ENCODE peak calls at places on chromosome 12, in nine cellular contexts. S, D, K, V, C, X, W, I and M are unnamed samples. For H3K4me1, the result is how much of the 10 kb centered on the place peaks cover.

GRCh38 chr12:70590051-70590450 is 47.2 kb downstream of the PTPRB start:
- DNase-seq in K (peak), W (peak), D (peak), X (peak), C (peak), I (peak), V (peak), S (peak), M (peak)

GRCh38 chr12:100398307-100398706 is 41.4 kb downstream of the SLC17A8 start:
- DNase-seq in D (no peak), S (no peak), X (no peak), W (no peak), K (no peak), I (no peak), C (no peak), V (no peak), M (no peak)

GRCh38 chr12:29242921-29243431 is 93.9 kb downstream of the FAR2 start:
- DNase-seq in I (no peak), X (peak), C (no peak), K (no peak), W (no peak), D (no peak), S (no peak), V (no peak), M (no peak)

GRCh38 chr12:54984602-54985376 is at the start of gene TESPA1:
- DNase-seq in X (no peak), V (peak), D (peak), W (no peak), S (peak), K (peak), C (peak), I (no peak), M (peak)

GRCh38 chr12:6839482-6840201 is 1.1 kb upstream of the GNB3 start:
- DNase-seq in I (no peak), D (no peak), W (no peak), K (no peak), V (no peak), S (no peak), C (no peak), X (no peak), M (no peak)

GRCh38 chr12:66603981-66604380 is 74.9 kb downstream of the GRIP1 start:
- DNase-seq in X (no peak), S (no peak), K (no peak), D (no peak), W (no peak), C (no peak), I (no peak), V (no peak), M (no peak)

GRCh38 chr12:130806574-130806973 is 32.5 kb downstream of the STX2 start:
- DNase-seq in X (no peak), V (no peak), W (peak), K (no peak), I (no peak), C (no peak), D (no peak), S (no peak), M (no peak)

GRCh38 chr12:69457433-69457832 is 12.8 kb upstream of the FRS2 start:
- DNase-seq in D (no peak), C (no peak), S (no peak), K (no peak), W (no peak), X (no peak), I (no peak), V (no peak), M (no peak)

GRCh38 chr12:39533951-39534350 is 85.7 kb downstream of the ABCD2 start:
- DNase-seq in X (no peak), S (no peak), K (no peak), V (no peak), C (no peak), I (no peak), W (peak), D (no peak), M (no peak)

GRCh38 chr12:104727866-104728449 is 230.1 kb downstream of the SLC41A2 start:
- DNase-seq in I (no peak), X (no peak), C (no peak), K (no peak), V (no peak), S (no peak), W (no peak), D (no peak), M (no peak)

GRCh38 chr12:3179731-3180130 is 102.6 kb downstream of the TSPAN9 start:
- DNase-seq in K (no peak), S (no peak), X (no peak), W (peak), C (no peak), D (no peak), V (no peak), I (no peak), M (no peak)

GRCh38 chr12:124617615-124618014 is 50.2 kb upstream of the NCOR2 start:
- DNase-seq in W (no peak), S (no peak), I (no peak), K (no peak), D (no peak), V (no peak), X (no peak), C (peak), M (peak)

GRCh38 chr12:47730341-47730744 is 5.1 kb upstream of the ENDOU start:
- DNase-seq in S (no peak), I (no peak), C (peak), W (no peak), K (no peak), D (no peak), V (no peak), X (no peak), M (no peak)

GRCh38 chr12:106138646-106139421 is at the start of gene NUAK1:
- DNase-seq in V (no peak), I (no peak), K (peak), W (peak), S (peak), C (peak), X (peak), D (peak), M (peak)

GRCh38 chr12:44930972-44931600 is 55.0 kb upstream of the NELL2 start:
- DNase-seq in D (no peak), S (no peak), K (no peak), X (peak), I (no peak), C (no peak), V (peak), W (peak), M (no peak)

GRCh38 chr12:131832393-131833231 is 4.4 kb downstream of the MMP17 start:
- DNase-seq in D (no peak), V (no peak), W (no peak), S (peak), I (peak), X (no peak), K (peak), C (no peak), M (peak)

GRCh38 chr12:52233462-52234141 is 559 bp downstream of the KRT7 start:
- DNase-seq in I (peak), X (no peak), S (no peak), V (no peak), C (no peak), K (peak), D (no peak), W (no peak), M (no peak)

GRCh38 chr12:68686595-68687521 is at the start of gene NUP107:
- DNase-seq in K (peak), I (peak), V (peak), C (peak), S (peak), D (peak), W (peak), X (peak), M (peak)

GRCh38 chr12:26606911-26607310 is 226.1 kb downstream of the ITPR2 start:
- DNase-seq in C (no peak), K (no peak), W (no peak), V (no peak), X (no peak), I (no peak), D (no peak), S (no peak), M (no peak)

GRCh38 chr12:109545826-109546225 is 27.5 kb downstream of the MMAB start:
- DNase-seq in S (no peak), C (no peak), W (peak), I (no peak), K (no peak), X (no peak), V (no peak), D (no peak), M (no peak)
- H3K4me1 ChIP-seq in S (under half), C (under half), W (under half), I (under half), K (under half), X (under half), V (under half), D (under half), M (under half)

GRCh38 chr12:76290963-76291859 is 57.0 kb downstream of the BBS10 start:
- DNase-seq in I (no peak), S (no peak), C (no peak), V (no peak), X (no peak), K (no peak), D (no peak), W (no peak), M (no peak)
- H3K4me1 ChIP-seq in I (under half), S (under half), C (under half), V (under half), X (under half), K (under half), D (under half), W (under half), M (under half)

DNA sequence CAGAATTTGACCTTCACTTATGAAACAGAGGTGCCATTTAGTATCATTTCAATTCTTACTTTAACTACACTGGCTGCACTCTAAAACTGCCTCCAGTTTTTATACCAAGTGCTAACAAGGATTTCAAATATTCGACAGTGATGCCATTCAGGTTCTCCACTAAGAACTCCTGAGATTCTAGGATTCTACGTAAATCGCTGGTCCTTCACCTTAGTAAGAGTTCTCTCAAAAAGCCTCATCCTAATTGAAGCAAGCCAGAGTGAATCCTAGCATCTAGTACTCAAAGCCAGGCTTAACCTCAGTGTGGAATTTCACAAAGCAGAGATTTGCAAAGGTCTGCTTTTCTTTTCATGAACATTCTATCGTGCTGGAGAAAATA is 3.5 kb downstream of the SLC38A2 start:
- DNase-seq in D (no peak), W (no peak), C (no peak), I (no peak), V (no peak), X (no peak), S (no peak), K (no peak), M (no peak)
- H3K4me1 ChIP-seq in D (under half), W (under half), C (half or more), I (half or more), V (under half), X (under half), S (under half), K (under half), M (half or more)

DNA sequence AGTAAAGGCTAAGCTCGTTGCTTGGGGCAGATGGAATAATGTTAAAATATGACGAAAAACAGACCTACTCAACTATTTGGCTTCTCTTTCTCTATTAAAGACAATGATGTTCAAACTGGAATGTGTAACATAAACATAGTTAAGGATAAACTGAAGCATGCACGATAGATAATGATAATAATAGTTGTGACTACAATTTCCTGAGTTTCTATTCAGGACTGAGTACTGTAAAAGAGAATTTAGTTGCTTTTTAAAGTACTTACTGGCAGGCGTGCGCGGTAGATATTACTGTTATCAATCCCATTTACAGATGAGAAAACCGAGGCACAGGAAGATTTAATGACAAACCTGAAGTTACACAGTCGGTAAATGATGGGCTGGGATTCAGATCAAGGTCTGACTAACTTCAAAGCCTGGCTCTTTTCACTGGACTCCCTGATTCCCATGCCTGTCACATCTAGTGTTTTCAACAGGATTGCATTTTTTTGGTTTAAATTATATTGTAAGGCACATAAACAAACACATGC is 103.0 kb downstream of the CRADD start:
- DNase-seq in X (peak), S (no peak), I (no peak), W (no peak), C (no peak), D (no peak), K (no peak), V (no peak), M (no peak)
- H3K4me1 ChIP-seq in X (under half), S (under half), I (under half), W (half or more), C (under half), D (under half), K (under half), V (under half), M (half or more)

GRCh38 chr12:121214171-121214777 is 4.3 kb downstream of the P2RX4 start:
- DNase-seq in K (no peak), X (peak), V (no peak), C (no peak), D (no peak), I (no peak), W (peak), S (no peak), M (no peak)
- H3K4me1 ChIP-seq in K (under half), X (under half), V (under half), C (half or more), D (under half), I (under half), W (under half), S (under half), M (under half)

GRCh38 chr12:21648378-21648777 is 9.3 kb downstream of the LDHB start:
- DNase-seq in X (no peak), V (no peak), D (no peak), C (no peak), K (no peak), S (no peak), W (no peak), I (no peak), M (no peak)

GRCh38 chr12:21649034-21649433 is 8.6 kb downstream of the LDHB start:
- DNase-seq in K (no peak), V (no peak), S (no peak), D (no peak), C (no peak), W (no peak), X (no peak), I (no peak), M (no peak)

GRCh38 chr12:21655594-21655993 is 2.0 kb downstream of the LDHB start:
- DNase-seq in S (no peak), V (no peak), X (no peak), D (no peak), I (no peak), W (no peak), K (no peak), C (no peak), M (no peak)

GRCh38 chr12:21650997-21651396 is 6.6 kb downstream of the LDHB start:
- DNase-seq in X (no peak), I (no peak), D (no peak), S (no peak), C (no peak), W (no peak), V (no peak), K (no peak), M (no peak)

GRCh38 chr12:21651821-21652220 is 5.8 kb downstream of the LDHB start:
- DNase-seq in K (no peak), V (no peak), S (no peak), I (no peak), W (no peak), C (no peak), D (no peak), X (no peak), M (no peak)
- H3K4me1 ChIP-seq in K (under half), V (under half), S (under half), I (under half), W (under half), C (under half), D (under half), X (under half), M (half or more)

GRCh38 chr12:45973526-45973925 is 16.8 kb downstream of the SCAF11 start:
- DNase-seq in V (no peak), C (no peak), K (no peak), S (no peak), I (no peak), W (no peak), X (no peak), D (no peak), M (no peak)
- H3K4me1 ChIP-seq in V (under half), C (half or more), K (under half), S (under half), I (under half), W (under half), X (under half), D (under half), M (half or more)

GRCh38 chr12:79689477-79690155 is 1.1 kb downstream of the PAWR start:
- DNase-seq in W (peak), V (peak), C (peak), X (peak), S (peak), K (peak), I (no peak), D (peak), M (peak)
- H3K4me1 ChIP-seq in W (under half), V (under half), C (half or more), X (under half), S (under half), K (under half), I (under half), D (under half), M (under half)